ENCODE peak calls at places on chromosomes 7 and 10, in six cellular contexts. G, W, I, O, X and M are unnamed samples. For H3K9me3, the result is how much of the 10 kb centered on the place peaks cover.

GRCh38 chr10:122782911-122783310 is 62.7 kb downstream of the CUZD1 start:
- DNase-seq in O (no peak), W (no peak), X (no peak), G (no peak), I (no peak), M (no peak)

GRCh38 chr7:121275204-121275603 is 53.6 kb upstream of the WNT16 start:
- DNase-seq in O (no peak), W (no peak), X (no peak), G (no peak), I (peak), M (no peak)

GRCh38 chr7:156160811-156161210 is 348.5 kb upstream of the SHH start:
- DNase-seq in O (no peak), W (no peak), G (no peak), X (no peak), I (no peak), M (no peak)

GRCh38 chr10:12041766-12042408 is 722 bp downstream of the UPF2 start:
- DNase-seq in W (no peak), I (no peak), X (no peak), G (peak), O (no peak), M (no peak)

GRCh38 chr10:88926484-88927249 is 25.9 kb downstream of the ACTA2 start:
- DNase-seq in I (no peak), G (no peak), O (no peak), W (no peak), X (no peak), M (no peak)

GRCh38 chr10:116715396-116715795 is 27.0 kb downstream of the HSPA12A start:
- DNase-seq in I (no peak), X (no peak), O (no peak), G (no peak), W (no peak), M (no peak)

GRCh38 chr10:74434577-74434976 is 283.6 kb downstream of the ADK start:
- DNase-seq in O (no peak), X (no peak), G (no peak), I (no peak), W (no peak), M (no peak)

GRCh38 chr7:99374121-99375064 is at the start of gene ARPC1B:
- DNase-seq in I (peak), O (peak), G (peak), X (peak), W (peak), M (peak)

GRCh38 chr7:116628971-116629586 is 42.9 kb upstream of the MET start:
- DNase-seq in O (no peak), I (peak), G (no peak), W (peak), X (no peak), M (no peak)

GRCh38 chr7:42077276-42078135 is 159.5 kb downstream of the GLI3 start:
- DNase-seq in G (no peak), X (no peak), O (no peak), I (no peak), W (no peak), M (no peak)

GRCh38 chr7:7969306-7970112 is 913 bp downstream of the GLCCI1 start:
- DNase-seq in I (peak), G (peak), X (peak), W (peak), O (peak), M (peak)

GRCh38 chr7:151487246-151487645 is 32.4 kb downstream of the RHEB start:
- DNase-seq in W (no peak), X (no peak), G (no peak), I (no peak), O (no peak), M (no peak)

GRCh38 chr7:30930621-30931020 is 19.0 kb downstream of the AQP1 start:
- DNase-seq in X (peak), I (peak), G (no peak), W (no peak), O (no peak), M (no peak)

GRCh38 chr7:147804032-147804431 is 786.5 kb upstream of the C7orf33 start:
- DNase-seq in O (no peak), I (no peak), X (no peak), G (no peak), W (no peak), M (no peak)

DNA sequence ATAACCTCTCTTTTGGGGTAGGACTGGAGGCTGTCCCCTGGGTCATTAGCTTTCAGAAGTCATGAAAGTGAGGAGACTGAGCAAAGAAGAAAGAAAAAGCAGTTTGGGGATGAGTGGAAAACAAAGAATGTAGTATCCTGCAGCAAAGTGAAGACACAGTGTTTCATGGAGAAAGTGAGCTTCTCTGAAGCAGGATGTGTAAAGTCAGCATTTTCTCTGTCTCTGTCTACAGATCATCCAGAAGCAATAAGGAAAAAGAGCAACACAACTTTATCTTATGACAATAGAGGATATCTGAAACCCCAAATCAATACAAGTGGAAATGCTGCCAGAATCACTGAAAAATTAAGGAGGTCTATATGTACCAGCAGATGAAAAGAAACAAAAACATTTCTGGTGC is 28.4 kb upstream of the ZNF248 start:
- DNase-seq in W (no peak), G (no peak), I (no peak), O (no peak), X (no peak), M (no peak)
- H3K9me3 ChIP-seq in W (under half), G (under half), I (under half), O (under half), X (under half), M (under half)

GRCh38 chr7:51255536-51256243 is 60.9 kb downstream of the COBL start:
- DNase-seq in X (no peak), W (peak), G (no peak), I (no peak), O (no peak), M (no peak)
- H3K9me3 ChIP-seq in X (under half), W (under half), G (under half), I (under half), O (under half), M (under half)

DNA sequence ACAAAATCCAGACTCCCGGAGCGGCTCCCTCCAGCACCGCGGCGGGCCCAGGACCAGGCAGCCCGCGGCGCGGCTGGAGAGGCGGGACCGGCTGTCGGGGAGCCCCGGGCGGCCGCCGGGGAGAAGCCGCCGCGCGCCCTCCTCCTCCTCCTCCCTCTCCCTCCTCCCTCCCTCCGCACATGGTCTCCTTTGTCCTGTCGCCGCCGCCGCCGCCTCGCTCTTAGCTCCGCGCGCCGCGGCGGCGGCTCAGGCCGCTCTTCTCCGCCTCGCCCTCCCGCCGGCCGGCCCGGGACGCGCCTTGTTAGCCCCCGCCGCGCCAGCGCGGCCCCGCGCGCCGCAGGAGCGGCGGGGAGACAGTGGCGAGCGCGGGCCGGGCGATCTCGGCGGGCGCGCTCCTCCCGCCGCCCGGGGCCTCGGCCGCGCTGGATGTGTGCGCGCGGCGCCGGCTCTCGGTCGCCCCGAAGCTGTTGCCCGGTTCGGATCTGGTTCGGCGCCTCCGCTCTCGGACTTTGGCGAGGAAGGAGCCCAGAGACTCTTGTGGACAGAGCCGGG is 437.5 kb upstream of the GALNT17 start:
- DNase-seq in W (no peak), O (no peak), I (peak), G (peak), X (peak), M (peak)
- H3K9me3 ChIP-seq in W (under half), O (under half), I (under half), G (under half), X (under half), M (under half)

GRCh38 chr10:120989279-120989678 is 138.1 kb downstream of the WDR11 start:
- DNase-seq in O (no peak), X (no peak), I (no peak), G (no peak), W (no peak), M (no peak)
- H3K9me3 ChIP-seq in O (under half), X (under half), I (under half), G (under half), W (under half), M (under half)

GRCh38 chr7:118436663-118437062 is 212.2 kb downstream of the ANKRD7 start:
- DNase-seq in O (no peak), G (no peak), X (no peak), I (no peak), W (no peak), M (no peak)
- H3K9me3 ChIP-seq in O (under half), G (under half), X (under half), I (under half), W (under half), M (under half)

GRCh38 chr10:128500642-128501041 is 374.4 kb upstream of the MKI67 start:
- DNase-seq in W (no peak), I (no peak), O (no peak), G (no peak), X (no peak), M (no peak)
- H3K9me3 ChIP-seq in W (under half), I (under half), O (under half), G (under half), X (under half), M (under half)

GRCh38 chr7:255721-256361 is 34.1 kb upstream of the FOXL3 start:
- DNase-seq in X (no peak), O (no peak), W (no peak), G (no peak), I (no peak), M (no peak)

GRCh38 chr7:255038-255435 is 34.9 kb upstream of the FOXL3 start:
- DNase-seq in G (no peak), I (no peak), W (no peak), O (no peak), X (no peak), M (no peak)

GRCh38 chr7:252981-253380 is 37.0 kb upstream of the FOXL3 start:
- DNase-seq in W (peak), G (no peak), O (no peak), I (no peak), X (no peak), M (no peak)

GRCh38 chr7:253491-254336 is 36.3 kb upstream of the FOXL3 start:
- DNase-seq in I (no peak), G (no peak), O (no peak), X (no peak), W (no peak), M (no peak)

GRCh38 chr7:254337-255037 is 35.5 kb upstream of the FOXL3 start:
- DNase-seq in X (no peak), W (no peak), I (no peak), O (no peak), G (no peak), M (no peak)
- H3K9me3 ChIP-seq in X (under half), W (under half), I (under half), O (under half), G (under half), M (under half)

DNA sequence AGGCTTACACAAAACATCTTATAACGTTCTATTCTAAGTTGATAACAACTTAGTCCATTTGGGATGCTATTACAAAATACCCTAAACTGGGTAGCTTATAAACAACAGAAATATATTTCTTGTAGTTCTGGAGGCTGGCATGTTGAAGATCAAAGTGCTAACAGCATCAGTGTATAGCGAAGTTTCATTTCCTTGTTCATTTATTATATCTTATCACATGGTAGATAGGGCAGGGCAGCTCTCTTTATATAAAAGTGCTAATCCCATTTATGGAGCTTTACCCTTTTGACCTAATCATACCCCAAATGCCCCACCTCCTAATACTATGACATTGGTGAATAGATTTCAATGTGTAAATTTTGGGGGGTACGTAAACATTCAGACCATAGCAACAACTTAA is 6.3 kb downstream of the CASP7 start:
- DNase-seq in O (no peak), X (no peak), I (no peak), W (no peak), G (no peak), M (no peak)
- H3K9me3 ChIP-seq in O (under half), X (under half), I (under half), W (under half), G (under half), M (under half)